ENCODE peak calls at places on chromosomes 5 and 9, in four cellular contexts. R is OCI-LY7, Y is choroid plexus epithelial cell, E is AG04449. N is an unnamed sample.

GRCh38 chr9:108241384-108241783 is 614.4 kb downstream of the ACTL7B start:
- DNase-seq in E (no peak), Y (no peak), R (no peak), N (peak)

GRCh38 chr5:147746986-147747385 is 35.5 kb downstream of the JAKMIP2 start:
- DNase-seq in Y (peak), E (no peak), R (no peak), N (no peak)

GRCh38 chr5:168750926-168751325 is 171.8 kb upstream of the PANK3 start:
- DNase-seq in E (no peak), Y (no peak), R (no peak), N (no peak)

GRCh38 chr9:101530076-101530711 is 3.5 kb upstream of the RNF20 start:
- DNase-seq in Y (peak), E (no peak), R (peak), N (peak)

GRCh38 chr9:84296146-84296843 is 44.3 kb downstream of the SLC28A3 start:
- DNase-seq in Y (peak), R (no peak), E (peak), N (peak)

GRCh38 chr9:107137495-107138202 is 145.4 kb upstream of the RAD23B start:
- DNase-seq in R (peak), E (no peak), Y (peak), N (peak)

GRCh38 chr9:114202849-114203248 is 47.5 kb downstream of the COL27A1 start:
- DNase-seq in Y (peak), E (no peak), R (no peak), N (peak)

GRCh38 chr5:95801532-95801931 is 21.0 kb downstream of the GLRX start:
- DNase-seq in E (no peak), Y (no peak), R (no peak), N (no peak)

GRCh38 chr5:149224282-149224681 is 47.4 kb upstream of the AFAP1L1 start:
- DNase-seq in R (no peak), E (no peak), Y (no peak), N (no peak)

GRCh38 chr5:172506921-172507320 is 52.6 kb upstream of the SH3PXD2B start:
- DNase-seq in Y (no peak), E (no peak), R (no peak), N (no peak)

GRCh38 chr9:121915304-121915625 is 177.8 kb downstream of the TTLL11 start:
- DNase-seq in Y (no peak), E (no peak), R (no peak), N (no peak)

DNA sequence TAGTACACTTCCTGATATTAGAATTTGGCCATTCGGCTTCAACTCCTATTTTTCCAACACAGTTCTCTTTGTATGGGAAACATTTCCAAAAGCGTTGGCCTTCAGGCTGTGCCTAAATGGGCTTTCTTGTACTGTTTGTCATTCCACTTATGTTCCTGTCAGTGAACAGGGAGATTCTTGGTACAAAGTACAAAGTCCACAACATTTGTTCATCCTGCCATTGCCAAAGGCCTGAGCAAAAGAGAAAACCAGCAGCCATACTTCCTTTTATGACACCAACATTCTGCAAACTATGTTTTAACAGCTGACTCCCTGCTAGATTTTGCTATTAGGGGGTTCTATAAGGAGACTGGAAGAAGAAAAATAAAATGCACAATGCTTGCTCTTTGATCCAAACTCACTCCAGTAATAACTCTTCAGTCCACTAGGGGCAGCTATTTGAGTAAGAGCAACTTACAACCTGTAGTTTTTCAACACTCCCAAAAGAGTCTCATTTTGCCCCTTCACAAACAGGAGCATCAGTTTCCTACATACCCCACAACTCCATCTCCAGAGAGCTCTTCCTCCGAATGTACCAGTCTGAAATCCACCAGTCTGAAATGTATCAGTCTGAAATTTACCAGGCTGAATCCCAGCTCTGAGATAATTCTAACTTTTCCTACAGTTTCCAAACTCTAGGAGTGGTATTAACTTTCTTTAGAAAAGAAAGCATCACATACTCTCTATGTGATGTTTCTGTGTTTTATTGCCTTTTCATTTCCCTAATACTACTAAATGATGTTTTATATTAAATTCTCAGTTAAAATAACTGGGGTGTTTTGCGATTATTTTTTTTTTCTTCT is 693.8 kb downstream of the DNAH5 start:
- DNase-seq in Y (no peak), E (no peak), R (peak), N (no peak)
- TF ChIP-seq CTCF in Y (peak), E (no peak), R (peak), N (peak)

DNA sequence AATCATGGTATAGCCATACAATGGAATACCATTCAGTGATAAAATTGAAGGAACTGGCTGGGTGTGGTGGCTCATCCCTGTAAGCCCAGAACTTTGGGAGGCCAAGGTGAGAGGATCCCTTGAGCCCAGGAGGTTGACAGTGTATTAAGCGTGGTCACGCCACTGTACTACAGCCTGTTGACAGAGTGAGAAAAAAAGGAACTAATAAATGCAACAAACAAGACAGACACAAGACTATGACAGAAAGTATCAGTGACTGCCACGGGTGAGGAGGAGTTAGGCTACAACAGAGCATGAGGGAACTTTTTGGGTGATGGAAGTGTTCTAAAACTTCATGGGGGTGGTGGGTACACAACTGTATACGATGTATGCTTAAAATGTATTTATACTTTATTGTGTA is 2.2 kb downstream of the FNIP1 start:
- DNase-seq in Y (no peak), E (no peak), R (peak), N (no peak)
- H3K4me3 ChIP-seq in Y (peak), E (no peak), R (peak), N (peak)

GRCh38 chr9:21316860-21317259 is 11.7 kb upstream of the IFNA5 start:
- DNase-seq in R (no peak), Y (no peak), E (no peak), N (no peak)

GRCh38 chr9:21317956-21318923 is 13.1 kb upstream of the IFNA5 start:
- DNase-seq in Y (peak), E (no peak), R (peak), N (peak)

GRCh38 chr9:21311888-21312287 is 6.8 kb upstream of the IFNA5 start:
- DNase-seq in R (no peak), Y (no peak), E (no peak), N (no peak)

GRCh38 chr9:21316032-21316842 is 11.1 kb upstream of the IFNA5 start:
- DNase-seq in E (no peak), Y (no peak), R (no peak), N (no peak)

GRCh38 chr9:21314152-21314551 is 9.0 kb upstream of the IFNA5 start:
- DNase-seq in Y (no peak), R (no peak), E (no peak), N (no peak)
- TF ChIP-seq CTCF in Y (no peak), R (no peak), E (no peak), N (no peak)

DNA sequence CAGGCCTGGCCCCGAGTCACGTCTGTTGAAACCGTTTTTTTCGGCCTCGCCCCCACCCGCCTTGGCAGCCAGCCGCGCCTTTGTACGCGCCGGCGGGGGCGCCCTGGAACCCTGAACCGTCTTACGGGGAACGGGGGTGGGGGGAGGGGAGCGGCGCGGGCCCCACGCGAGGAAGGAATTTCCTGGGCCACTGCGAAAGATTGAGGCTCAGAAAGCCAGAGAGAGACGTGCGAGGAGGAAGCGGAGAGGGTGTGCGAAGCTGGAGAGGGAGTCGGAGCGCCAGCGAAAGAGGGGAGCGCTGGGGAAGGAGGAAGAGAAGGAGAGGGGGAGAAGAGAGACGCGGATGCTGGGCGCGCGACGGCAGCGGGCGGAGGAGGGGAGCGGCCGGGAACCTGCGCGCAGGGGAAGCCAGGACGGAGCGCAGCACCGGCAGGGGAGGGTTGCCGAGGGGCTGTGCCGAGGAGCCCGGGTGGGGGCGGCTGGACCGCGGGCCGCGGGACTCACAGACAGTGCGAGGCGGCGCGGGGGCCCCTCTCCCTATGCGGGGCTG is 4.6 kb upstream of the PRDM12 start:
- DNase-seq in E (no peak), Y (no peak), R (no peak), N (no peak)
- H3K4me3 ChIP-seq in E (no peak), Y (no peak), R (no peak), N (no peak)

GRCh38 chr5:178129296-178129695 is 1.5 kb upstream of the RMND5B start:
- DNase-seq in Y (no peak), R (no peak), E (no peak), N (no peak)
- TF ChIP-seq CTCF in Y (no peak), R (no peak), E (no peak), N (no peak)

GRCh38 chr9:34591091-34591910 is 1.8 kb upstream of the CNTFR start:
- DNase-seq in Y (peak), E (no peak), R (peak), N (peak)
- H3K4me3 ChIP-seq in Y (peak), E (no peak), R (no peak), N (no peak)

N was measured in fibroblast of pulmonary artery.